ENCODE peak calls at places on chromosome 2, in six cellular contexts. M is A549, I is HepG2, Y is K562, G is GM12878, B is endothelial cell of umbilical vein. H is an unnamed sample.

GRCh38 chr2:62306751-62307468 is 111.0 kb downstream of the B3GNT2 start:
- DNase-seq in M (no peak), I (no peak), Y (no peak), G (peak; percentile 95), B (peak; percentile 89), H (peak; percentile 62)

GRCh38 chr2:59567115-59567514 is 986.3 kb downstream of the BCL11A start:
- DNase-seq in M (no peak), I (no peak), Y (no peak), G (no peak), B (no peak), H (no peak)

GRCh38 chr2:144943293-144943941 is 423.5 kb upstream of the ZEB2 start:
- DNase-seq in M (peak; percentile 76), I (no peak), Y (no peak), G (no peak), B (no peak), H (no peak)

GRCh38 chr2:170504820-170505145 is 210.4 kb upstream of the SP5 start:
- DNase-seq in M (no peak), I (peak; percentile 14), Y (no peak), G (no peak), B (no peak), H (no peak)

GRCh38 chr2:206981739-206982336 is 42.5 kb downstream of the CPO start:
- DNase-seq in M (peak; percentile 62), I (no peak), Y (peak; percentile 2), G (no peak), B (peak; percentile 79), H (peak; percentile 65)

GRCh38 chr2:6946722-6947121 is 29.5 kb downstream of the RNF144A start:
- DNase-seq in M (peak; percentile 13), I (no peak), Y (no peak), G (no peak), B (peak; percentile 63), H (no peak)

GRCh38 chr2:199716807-199717586 is 134.0 kb downstream of the FTCDNL1 start:
- DNase-seq in M (peak; percentile 51), I (peak; percentile 21), Y (no peak), G (no peak), B (no peak), H (no peak)

GRCh38 chr2:60992985-60993392 is 24.5 kb upstream of the PEX13 start:
- DNase-seq in M (no peak), I (no peak), Y (no peak), G (peak; percentile 83), B (no peak), H (peak; percentile 68)

GRCh38 chr2:33213648-33214047 is 262.8 kb upstream of the RASGRP3 start:
- DNase-seq in M (no peak), I (no peak), Y (no peak), G (no peak), B (peak; percentile 16), H (no peak)

GRCh38 chr2:9797681-9798556 is 45.4 kb upstream of the TAF1B start:
- DNase-seq in M (no peak), I (peak; percentile 57), Y (no peak), G (no peak), B (no peak), H (no peak)

GRCh38 chr2:9795071-9795470 is 48.2 kb upstream of the TAF1B start:
- DNase-seq in M (no peak), I (no peak), Y (no peak), G (no peak), B (no peak), H (no peak)

GRCh38 chr2:9797086-9797485 is 46.2 kb upstream of the TAF1B start:
- DNase-seq in M (no peak), I (no peak), Y (no peak), G (no peak), B (no peak), H (no peak)

GRCh38 chr2:9793918-9794717 is 49.2 kb upstream of the TAF1B start:
- DNase-seq in M (no peak), I (no peak), Y (no peak), G (no peak), B (no peak), H (no peak)

DNA sequence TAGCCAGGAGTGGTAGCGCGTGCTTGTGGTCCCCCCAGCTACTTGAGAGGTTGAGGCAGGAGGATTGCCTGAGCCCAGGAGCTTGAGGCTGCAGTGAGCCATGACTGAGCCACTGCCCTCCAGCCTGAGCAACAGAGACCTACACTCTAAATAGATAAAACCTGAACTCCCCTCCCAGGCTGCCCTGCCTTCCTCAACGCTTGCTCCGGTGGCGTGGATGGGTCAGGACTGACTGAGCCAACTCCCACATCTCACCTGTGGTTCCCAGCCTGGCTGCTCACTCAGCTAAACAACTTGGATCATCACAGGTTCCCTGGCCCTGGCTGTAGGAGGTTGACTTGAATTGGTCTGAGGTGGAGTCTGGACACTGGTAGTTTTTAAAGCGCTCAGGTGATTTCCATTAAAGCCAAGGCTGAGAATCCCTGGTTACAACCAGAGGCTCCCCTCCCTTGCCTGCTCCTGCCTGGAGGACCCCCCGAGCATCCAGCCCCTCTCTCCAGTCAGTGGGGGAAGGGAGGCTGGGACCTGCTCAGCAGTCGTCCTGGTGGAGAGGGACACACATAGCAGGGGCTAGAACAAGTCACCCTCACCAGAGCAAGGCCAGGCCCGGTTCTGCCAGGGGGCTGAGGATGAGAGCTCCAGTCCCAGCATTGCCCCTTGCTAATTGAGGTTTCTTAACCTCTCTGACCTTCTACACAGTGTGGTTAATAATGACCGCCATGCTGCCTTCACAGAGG is 47.0 kb upstream of the TAF1B start:
- DNase-seq in M (no peak), I (no peak), Y (no peak), G (no peak), B (no peak), H (no peak)
- TF ChIP-seq CTCF in M (no peak), I (no peak), Y (no peak), G (peak; percentile 6), B (peak; percentile 12), H (peak; percentile 23)

GRCh38 chr2:58180635-58181034 is 60.5 kb downstream of the FANCL start:
- DNase-seq in M (no peak), I (no peak), Y (no peak), G (no peak), B (no peak), H (no peak)

GRCh38 chr2:58182527-58182926 is 58.6 kb downstream of the FANCL start:
- DNase-seq in M (peak; percentile 12), I (no peak), Y (no peak), G (no peak), B (no peak), H (no peak)

DNA sequence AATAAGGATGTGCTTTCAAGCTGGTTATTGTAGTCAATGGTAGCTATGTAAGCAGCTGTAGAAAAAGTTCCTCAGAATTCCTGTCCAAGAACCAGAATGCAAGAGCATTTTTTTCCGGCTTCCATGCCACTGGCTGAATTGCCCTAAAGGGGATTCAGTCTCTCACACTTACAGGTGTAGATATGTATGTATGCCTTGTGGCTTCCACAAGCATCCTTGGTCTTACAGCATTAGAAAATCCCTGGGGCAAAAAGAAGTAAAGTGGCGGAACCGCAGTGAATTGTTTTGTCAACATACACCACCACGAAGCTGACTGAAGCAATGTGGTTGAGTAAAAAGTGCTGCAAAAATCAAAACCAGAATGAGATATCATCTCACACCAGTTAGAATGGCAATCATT is 54.6 kb downstream of the FANCL start:
- DNase-seq in M (no peak), I (no peak), Y (no peak), G (no peak), B (no peak), H (no peak)
- TF ChIP-seq MYC in M (no peak), I (no peak), Y (no peak), G (no peak), B (no peak), H (no peak)

GRCh38 chr2:179876266-179876665 is 14.9 kb upstream of the ZNF385B start:
- DNase-seq in M (no peak), I (peak; percentile 12), Y (no peak), G (no peak), B (no peak), H (no peak)
- TF ChIP-seq CTCF in M (no peak), I (no peak), Y (no peak), G (no peak), B (no peak), H (no peak)

GRCh38 chr2:117615106-117615505 is 199.4 kb upstream of the DDX18 start:
- DNase-seq in M (no peak), I (no peak), Y (no peak), G (no peak), B (no peak), H (no peak)
- TF ChIP-seq MYC in M (no peak), I (no peak), Y (no peak), G (no peak), B (no peak), H (no peak)

GRCh38 chr2:224359569-224359968 is 42.3 kb downstream of the FAM124B start:
- DNase-seq in M (peak; percentile 8), I (peak; percentile 16), Y (peak; percentile 39), G (no peak), B (no peak), H (peak; percentile 24)
- TF ChIP-seq CTCF in M (peak; percentile 5), I (peak; percentile 67), Y (peak; percentile 42), G (peak; percentile 56), B (peak; percentile 38), H (peak; percentile 52)

DNA sequence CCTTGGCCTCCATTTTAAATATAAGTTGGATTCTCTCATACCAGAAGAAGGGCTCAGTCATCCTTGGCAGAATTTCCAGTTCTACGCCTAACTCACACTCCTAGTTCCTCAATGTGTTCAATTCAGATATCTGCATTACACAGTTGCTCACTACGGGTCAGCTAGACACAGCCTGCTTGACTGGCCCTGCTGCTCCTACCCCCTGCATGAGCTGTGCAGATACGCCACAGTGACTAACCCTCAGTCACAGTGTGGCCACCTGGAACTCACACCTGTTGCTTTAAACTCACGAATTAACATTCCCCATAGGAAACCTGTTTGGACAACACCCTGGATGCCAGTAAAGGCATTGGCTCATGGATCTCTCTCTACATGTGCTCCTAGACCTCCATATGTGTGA is 429.6 kb downstream of the NCKAP5 start:
- DNase-seq in M (no peak), I (no peak), Y (no peak), G (no peak), B (no peak), H (no peak)
- TF ChIP-seq MYC in M (no peak), I (no peak), Y (no peak), G (no peak), B (no peak), H (no peak)

GRCh38 chr2:43400508-43400907 is 174.1 kb upstream of the ZFP36L2 start:
- DNase-seq in M (peak; percentile 16), I (no peak), Y (no peak), G (no peak), B (no peak), H (no peak)
- TF ChIP-seq CTCF in M (no peak), I (no peak), Y (no peak), G (no peak), B (no peak), H (no peak)

GRCh38 chr2:218368150-218368528 is 11.5 kb downstream of the CATIP start:
- DNase-seq in M (no peak), I (no peak), Y (no peak), G (no peak), B (no peak), H (no peak)
- TF ChIP-seq MYC in M (no peak), I (no peak), Y (no peak), G (no peak), B (no peak), H (no peak)

GRCh38 chr2:195304310-195304709 is 352.7 kb upstream of the SLC39A10 start:
- DNase-seq in M (peak; percentile 49), I (peak; percentile 35), Y (no peak), G (no peak), B (peak; percentile 6), H (peak; percentile 42)
- TF ChIP-seq CTCF in M (peak; percentile 11), I (peak; percentile 56), Y (peak; percentile 12), G (peak; percentile 21), B (no peak), H (no peak)